ENCODE peak calls at places on chromosomes 4 and X, in four cellular contexts. One of them, this sample, is unnamed.

GRCh38 chrX:119784747-119785446 is 6.5 kb downstream of the RPL39 start:
- DNase-seq in HCT116: no peak
- DNase-seq in GM23248: peak
- DNase-seq in OCI-LY7: peak
- DNase-seq in this sample: peak

GRCh38 chr4:65893311-65893710 is 223.0 kb upstream of the EPHA5 start:
- DNase-seq in HCT116: no peak
- DNase-seq in GM23248: no peak
- DNase-seq in OCI-LY7: no peak
- DNase-seq in this sample: no peak

GRCh38 chrX:1448793-1449580 is 3.7 kb downstream of the ASMTL start:
- DNase-seq in HCT116: no peak
- DNase-seq in GM23248: no peak
- DNase-seq in OCI-LY7: no peak
- DNase-seq in this sample: no peak

GRCh38 chr4:14264437-14264836 is 636.9 kb upstream of the BOD1L1 start:
- DNase-seq in OCI-LY7: no peak
- DNase-seq in HCT116: no peak
- DNase-seq in GM23248: peak
- DNase-seq in this sample: no peak

GRCh38 chrX:13293700-13294099 is 26.2 kb downstream of the ATXN3L start:
- DNase-seq in HCT116: no peak
- DNase-seq in GM23248: no peak
- DNase-seq in OCI-LY7: no peak
- DNase-seq in this sample: peak

GRCh38 chr4:134243742-134244713 is 42.4 kb upstream of the PABPC4L start:
- DNase-seq in OCI-LY7: no peak
- DNase-seq in GM23248: no peak
- DNase-seq in HCT116: no peak
- DNase-seq in this sample: no peak

GRCh38 chr4:24229976-24230375 is 340.1 kb upstream of the PPARGC1A start:
- DNase-seq in GM23248: peak
- DNase-seq in OCI-LY7: no peak
- DNase-seq in HCT116: no peak
- DNase-seq in this sample: no peak

GRCh38 chr4:1751155-1751918 is 30.0 kb downstream of the TACC3 start:
- DNase-seq in OCI-LY7: no peak
- DNase-seq in GM23248: no peak
- DNase-seq in HCT116: no peak
- DNase-seq in this sample: no peak

GRCh38 chr4:118817178-118817930 is 18.6 kb downstream of the SEC24D start:
- DNase-seq in OCI-LY7: no peak
- DNase-seq in HCT116: no peak
- DNase-seq in GM23248: no peak
- DNase-seq in this sample: no peak

GRCh38 chrX:91435465-91435864 is 826 bp downstream of the PABPC5 start:
- DNase-seq in HCT116: no peak
- DNase-seq in OCI-LY7: no peak
- DNase-seq in GM23248: peak
- DNase-seq in this sample: peak

GRCh38 chrX:109485470-109486340 is 3.8 kb upstream of the GUCY2F start:
- DNase-seq in GM23248: peak
- DNase-seq in OCI-LY7: peak
- DNase-seq in HCT116: peak
- DNase-seq in this sample: peak

GRCh38 chr4:47718691-47719090 is 119.2 kb downstream of the CORIN start:
- DNase-seq in OCI-LY7: no peak
- DNase-seq in HCT116: no peak
- DNase-seq in GM23248: peak
- DNase-seq in this sample: no peak

GRCh38 chr4:2831611-2832308 is 11.9 kb upstream of the ADD1 start:
- DNase-seq in HCT116: no peak
- DNase-seq in GM23248: no peak
- DNase-seq in OCI-LY7: no peak
- DNase-seq in this sample: no peak

GRCh38 chr4:42555828-42556227 is 101.1 kb downstream of the ATP8A1 start:
- DNase-seq in GM23248: peak
- DNase-seq in HCT116: no peak
- DNase-seq in OCI-LY7: no peak
- DNase-seq in this sample: no peak

GRCh38 chr4:74283614-74284013 is 24.7 kb upstream of the EPGN start:
- DNase-seq in OCI-LY7: no peak
- DNase-seq in GM23248: peak
- DNase-seq in HCT116: peak
- DNase-seq in this sample: no peak

GRCh38 chrX:18887821-18888205 is 96.1 kb downstream of the PHKA2 start:
- DNase-seq in GM23248: no peak
- DNase-seq in HCT116: no peak
- DNase-seq in OCI-LY7: no peak
- DNase-seq in this sample: no peak

GRCh38 chr4:52712172-52712990 is 38.8 kb downstream of the ERVMER34-1 start:
- DNase-seq in GM23248: peak
- DNase-seq in OCI-LY7: peak
- DNase-seq in HCT116: peak
- DNase-seq in this sample: peak

GRCh38 chr4:52711271-52711670 is 40.0 kb downstream of the ERVMER34-1 start:
- DNase-seq in HCT116: no peak
- DNase-seq in OCI-LY7: peak
- DNase-seq in GM23248: no peak
- DNase-seq in this sample: no peak

GRCh38 chr4:52713456-52713937 is 37.7 kb downstream of the ERVMER34-1 start:
- DNase-seq in OCI-LY7: peak
- DNase-seq in GM23248: no peak
- DNase-seq in HCT116: no peak
- DNase-seq in this sample: peak

GRCh38 chr4:52712991-52713275 is 38.3 kb downstream of the ERVMER34-1 start:
- DNase-seq in GM23248: no peak
- DNase-seq in OCI-LY7: no peak
- DNase-seq in HCT116: no peak
- DNase-seq in this sample: no peak

GRCh38 chr4:52711834-52712171 is 39.4 kb downstream of the ERVMER34-1 start:
- DNase-seq in OCI-LY7: no peak
- DNase-seq in HCT116: no peak
- DNase-seq in GM23248: no peak
- DNase-seq in this sample: no peak
- H2AFZ ChIP-seq in OCI-LY7: peak
- H2AFZ ChIP-seq in HCT116: peak
- H2AFZ ChIP-seq in GM23248: peak
- H2AFZ ChIP-seq in this sample: peak

GRCh38 chr4:154137320-154137905 is 348.5 kb upstream of the SFRP2 start:
- DNase-seq in GM23248: no peak
- DNase-seq in HCT116: no peak
- DNase-seq in OCI-LY7: no peak
- DNase-seq in this sample: no peak
- H2AFZ ChIP-seq in GM23248: no peak
- H2AFZ ChIP-seq in HCT116: no peak
- H2AFZ ChIP-seq in OCI-LY7: no peak
- H2AFZ ChIP-seq in this sample: peak

GRCh38 chr4:131613086-131613823 is 1535.8 kb upstream of the PCDH10 start:
- DNase-seq in HCT116: no peak
- DNase-seq in OCI-LY7: no peak
- DNase-seq in GM23248: no peak
- DNase-seq in this sample: no peak
- H2AFZ ChIP-seq in HCT116: no peak
- H2AFZ ChIP-seq in OCI-LY7: no peak
- H2AFZ ChIP-seq in GM23248: no peak
- H2AFZ ChIP-seq in this sample: no peak

GRCh38 chr4:180960758-180961401 is 1282.3 kb upstream of the TENM3 start:
- DNase-seq in GM23248: peak
- DNase-seq in OCI-LY7: peak
- DNase-seq in HCT116: no peak
- DNase-seq in this sample: peak
- H2AFZ ChIP-seq in GM23248: no peak
- H2AFZ ChIP-seq in OCI-LY7: peak
- H2AFZ ChIP-seq in HCT116: no peak
- H2AFZ ChIP-seq in this sample: no peak